ENCODE peak calls at places on chromosomes 12 and 14, in five cellular contexts. K, H, W, T and Y are unnamed samples.

GRCh38 chr12:75657866-75658265 is 146.5 kb upstream of the KRR1 start:
- DNase-seq in K (no peak), H (no peak), W (no peak), T (no peak), Y (no peak)

GRCh38 chr12:64627781-64628180 is 17.5 kb downstream of the RASSF3 start:
- DNase-seq in W (peak; percentile 74), H (no peak), T (no peak), K (no peak), Y (no peak)

GRCh38 chr12:57717131-57717530 is 21.4 kb downstream of the AGAP2 start:
- DNase-seq in W (no peak), H (no peak), K (no peak), T (no peak), Y (no peak)

GRCh38 chr12:102917026-102917787 is at the start of gene PAH:
- DNase-seq in T (no peak), H (peak; percentile 92), K (no peak), W (no peak), Y (no peak)

GRCh38 chr14:90276627-90277367 is 20.4 kb downstream of the PSMC1 start:
- DNase-seq in T (peak; percentile 13), K (no peak), H (no peak), W (peak; percentile 26), Y (no peak)

GRCh38 chr12:106585862-106586534 is 3.2 kb downstream of the RFX4 start:
- DNase-seq in T (no peak), K (no peak), W (no peak), H (no peak), Y (no peak)

GRCh38 chr12:53221203-53222076 is 10.6 kb downstream of the RARG start:
- DNase-seq in K (no peak), T (peak; percentile 74), W (peak; percentile 57), H (peak; percentile 81), Y (no peak)

GRCh38 chr12:1530592-1531159 is 63.7 kb downstream of the FBXL14 start:
- DNase-seq in K (no peak), W (no peak), T (no peak), H (no peak), Y (no peak)

GRCh38 chr12:42483534-42483857 is 106.0 kb downstream of the PRICKLE1 start:
- DNase-seq in T (peak; percentile 38), K (no peak), H (peak; percentile 31), W (no peak), Y (no peak)

GRCh38 chr14:54902143-54902520 is 494 bp downstream of the GCH1 start:
- DNase-seq in H (peak; percentile 88), W (peak; percentile 21), K (peak; percentile 41), T (peak; percentile 85), Y (no peak)

GRCh38 chr12:54259194-54260011 is 20.5 kb downstream of the CBX5 start:
- DNase-seq in K (peak; percentile 72), H (peak; percentile 73), W (peak; percentile 94), T (peak; percentile 25), Y (no peak)

GRCh38 chr12:52698634-52699340 is 4.5 kb downstream of the KRT77 start:
- DNase-seq in W (no peak), T (no peak), K (no peak), H (no peak), Y (no peak)

GRCh38 chr12:41190360-41190759 is 2.2 kb downstream of the PDZRN4 start:
- DNase-seq in K (no peak), T (peak; percentile 44), W (peak; percentile 20), H (no peak), Y (no peak)

GRCh38 chr14:74238974-74239847 is at the start of gene VSX2:
- DNase-seq in T (no peak), K (no peak), W (no peak), H (no peak), Y (no peak)
- H3K4me3 ChIP-seq in T (no peak within 1 kb of the TSS), K (no peak within 1 kb of the TSS), W (no peak within 1 kb of the TSS), H (peak within 1 kb of the TSS; percentile 13), Y (no peak within 1 kb of the TSS)

GRCh38 chr14:28461379-28461778 is 305.2 kb upstream of the FOXG1 start:
- DNase-seq in W (no peak), K (no peak), T (no peak), H (no peak), Y (no peak)
- TF ChIP-seq CTCF in W (no peak), K (no peak), T (no peak), H (no peak), Y (no peak)

GRCh38 chr12:121223947-121224285 is 14.0 kb downstream of the P2RX4 start:
- DNase-seq in H (no peak), K (no peak), W (no peak), T (no peak), Y (no peak)
- H3K4me3 ChIP-seq in H (no peak overlapping the region), K (no peak overlapping the region), W (no peak overlapping the region), T (no peak overlapping the region), Y (no peak overlapping the region)

GRCh38 chr14:41285193-41285748 is 321.4 kb upstream of the LRFN5 start:
- DNase-seq in T (peak; percentile 76), H (no peak), K (no peak), W (peak; percentile 31), Y (peak; percentile 46)

GRCh38 chr14:41280745-41281144 is 325.9 kb upstream of the LRFN5 start:
- DNase-seq in K (no peak), H (no peak), W (peak; percentile 12), T (peak; percentile 66), Y (peak; percentile 6)
- TF ChIP-seq CTCF in K (no peak), H (no peak), W (peak; percentile 17), T (peak; percentile 66), Y (peak; percentile 58)

DNA sequence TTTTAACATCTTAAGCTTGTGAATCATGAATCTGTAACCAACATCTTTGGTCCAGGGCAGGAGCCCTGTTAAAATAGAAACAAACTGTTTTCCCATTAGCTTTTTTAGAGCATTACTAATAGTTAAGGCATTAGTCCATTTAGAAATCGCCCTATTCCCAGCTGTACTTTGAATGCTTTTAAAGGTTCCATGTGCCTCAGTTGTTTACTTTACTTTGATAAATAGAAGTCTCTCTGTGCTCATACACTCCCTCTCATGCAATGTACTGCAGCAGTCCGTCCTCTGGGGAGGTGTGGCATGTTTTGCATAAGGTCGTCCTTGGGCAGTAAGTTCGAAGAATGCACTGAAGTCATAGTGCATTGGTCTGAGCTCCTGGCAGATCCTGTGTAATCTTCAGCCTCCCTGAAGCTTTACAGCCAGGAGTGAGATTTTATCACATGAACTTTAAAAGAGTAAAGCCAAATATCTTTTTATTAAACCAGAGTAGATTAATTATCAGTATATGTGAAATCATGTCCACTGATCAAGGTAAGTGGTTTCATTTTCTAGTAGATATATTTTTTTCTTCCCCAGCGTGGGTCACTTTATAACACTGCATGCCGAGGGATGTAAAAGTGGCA is 134.7 kb downstream of the FGD4 start:
- DNase-seq in W (peak; percentile 95), H (peak; percentile 68), K (peak; percentile 1), T (peak; percentile 43), Y (peak; percentile 95)
- H3K4me3 ChIP-seq in W (peak overlapping the region; percentile 50), H (peak overlapping the region; percentile 56), K (no peak overlapping the region), T (peak overlapping the region; percentile 60), Y (peak overlapping the region; percentile 47)

DNA sequence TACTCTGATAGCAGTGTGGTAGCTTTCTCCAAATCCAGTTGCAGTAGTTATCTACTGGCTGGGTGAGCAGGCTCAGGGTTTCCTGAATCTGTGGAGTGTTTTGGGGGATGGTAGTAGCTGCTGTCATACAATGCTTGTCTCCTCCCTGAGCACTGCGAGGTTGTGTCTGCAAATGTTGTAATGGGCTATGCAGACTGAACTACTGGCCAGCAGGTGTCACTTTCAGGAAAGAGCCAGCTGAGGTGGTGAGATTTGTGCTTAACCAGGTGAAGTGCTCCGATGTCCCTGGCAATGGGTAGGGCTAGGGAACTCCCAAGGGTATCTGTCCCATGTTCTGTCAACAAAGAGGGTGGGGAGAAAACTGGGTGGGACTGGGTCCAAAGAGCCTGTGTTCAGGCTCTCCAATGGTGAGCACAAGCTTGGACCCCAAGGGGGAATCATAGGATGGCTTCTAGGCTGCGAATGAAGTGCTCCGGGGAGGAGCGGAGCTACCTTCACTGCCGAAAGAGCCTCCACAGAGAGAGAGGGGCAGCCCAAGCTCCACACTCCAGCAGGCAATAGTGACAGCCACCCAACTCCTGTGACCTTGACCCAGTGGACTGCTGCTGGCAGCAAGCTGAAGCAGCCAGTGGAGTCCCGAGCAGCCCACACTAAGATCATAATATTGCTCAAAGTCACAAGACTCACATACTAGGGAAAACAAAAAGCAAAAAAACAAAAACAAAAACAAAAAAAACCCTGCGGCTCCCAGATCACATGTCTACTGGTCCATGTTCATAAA is 1324.0 kb upstream of the USP15 start:
- DNase-seq in K (no peak), H (no peak), W (no peak), T (peak; percentile 8), Y (no peak)
- TF ChIP-seq CTCF in K (no peak), H (peak; percentile 20), W (no peak), T (peak; percentile 42), Y (peak; percentile 33)

DNA sequence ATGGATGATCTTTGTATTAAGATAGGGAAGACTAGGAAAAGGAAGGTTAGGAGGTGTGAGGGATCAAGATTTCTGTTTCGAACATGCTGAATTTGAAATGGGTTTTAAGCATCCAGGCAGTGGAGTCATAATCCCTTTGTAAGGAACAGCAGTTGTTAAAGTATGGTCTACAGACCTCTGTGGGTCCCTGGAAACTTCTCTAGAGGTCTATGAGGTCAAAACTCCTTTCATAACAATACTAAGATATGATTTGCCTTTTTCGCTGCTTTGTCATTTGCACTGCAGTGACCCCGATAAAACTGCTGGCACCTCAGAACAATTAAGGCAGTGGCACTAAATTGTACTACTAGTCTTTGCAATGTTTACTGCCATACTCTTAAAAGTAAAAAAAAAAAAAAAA is 1.5 kb downstream of the RAD51AP1 start:
- DNase-seq in W (no peak), T (no peak), H (no peak), K (no peak), Y (no peak)
- H3K4me3 ChIP-seq in W (no peak overlapping the region), T (peak overlapping the region; percentile 84), H (no peak overlapping the region), K (peak overlapping the region; percentile 96), Y (peak overlapping the region; percentile 91)

DNA sequence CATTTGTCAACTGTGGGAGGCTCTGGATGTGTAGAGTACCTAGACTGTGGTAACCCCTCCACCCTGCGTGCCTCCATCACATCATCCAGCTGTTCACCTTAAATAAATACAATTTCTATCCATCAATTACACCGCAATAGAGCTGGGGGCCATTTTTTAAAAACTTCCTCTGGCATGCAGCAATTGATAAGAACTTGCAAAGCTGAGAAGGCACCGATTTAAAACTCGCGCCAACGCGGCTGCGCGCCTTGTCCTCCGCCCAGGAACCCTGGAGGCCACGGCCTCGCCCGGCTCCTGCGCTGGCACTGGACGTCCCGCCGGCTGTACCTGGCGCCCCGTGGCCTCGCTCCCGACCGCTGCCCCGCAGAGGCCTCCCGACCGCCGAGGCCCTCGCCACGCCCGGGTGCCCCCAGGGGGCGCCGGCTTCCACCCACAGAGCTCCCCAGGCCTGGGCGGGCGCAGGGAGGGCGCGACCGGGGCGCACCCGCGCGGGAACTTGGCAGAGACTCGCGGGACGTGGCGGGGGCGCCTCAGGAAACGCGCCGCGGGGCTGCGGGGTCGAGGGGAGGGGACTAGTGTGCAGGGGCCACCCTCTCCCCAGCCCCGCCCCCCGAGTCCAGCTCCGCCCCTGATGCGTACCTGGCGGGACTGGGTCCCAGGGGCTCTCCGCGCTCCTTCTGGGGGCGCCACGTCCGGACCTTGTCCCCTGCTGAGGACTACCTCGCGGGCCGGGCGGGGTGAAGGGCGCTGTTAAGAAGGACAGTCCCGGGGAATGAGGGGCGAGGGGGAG is 65.6 kb downstream of the TNFAIP2 start:
- DNase-seq in W (no peak), K (no peak), T (no peak), H (peak; percentile 51), Y (no peak)
- TF ChIP-seq CTCF in W (peak; percentile 11), K (no peak), T (no peak), H (peak; percentile 28), Y (no peak)

GRCh38 chr14:103627073-103628025 is 1.7 kb upstream of the KLC1 start:
- DNase-seq in T (peak; percentile 75), H (no peak), W (no peak), K (no peak), Y (peak; percentile 87)
- H3K4me3 ChIP-seq in T (no peak overlapping the region), H (no peak overlapping the region), W (no peak overlapping the region), K (no peak overlapping the region), Y (no peak overlapping the region)